ENCODE peak calls at places on chromosomes 7 and 10, in nine cellular contexts. G is GM23338, T is GM23248, I is HCT116, P is PC-3, F is neural progenitor cell, H is MM.1S, V is OCI-LY7, O is SK-N-SH. S is an unnamed sample.

GRCh38 chr10:3624367-3624766 is 160.6 kb downstream of the KLF6 start:
- DNase-seq in V (peak; percentile 52), F (no peak), I (no peak), T (peak; percentile 69), G (peak; percentile 34), O (no peak), P (peak; percentile 6), H (no peak), S (no peak)

GRCh38 chr10:29067161-29067560 is 221.7 kb upstream of the LYZL1 start:
- DNase-seq in P (no peak), T (peak; percentile 10), H (no peak), O (no peak), I (no peak), V (no peak), F (no peak), G (no peak), S (no peak)

GRCh38 chr10:124180947-124181549 is 87.7 kb upstream of the CHST15 start:
- DNase-seq in T (no peak), O (no peak), P (peak; percentile 47), H (no peak), I (no peak), G (no peak), V (no peak), F (no peak), S (no peak)

GRCh38 chr10:20091698-20092097 is 275.5 kb downstream of the PLXDC2 start:
- DNase-seq in G (no peak), O (no peak), H (no peak), P (no peak), I (no peak), F (no peak), V (no peak), T (no peak), S (no peak)

GRCh38 chr7:155206286-155207020 is 91.2 kb upstream of the INSIG1 start:
- DNase-seq in I (no peak), H (peak; percentile 52), T (peak; percentile 97), O (no peak), F (no peak), G (no peak), P (peak; percentile 69), V (peak; percentile 86), S (no peak)

GRCh38 chr7:34928052-34928451 is 109.2 kb downstream of the DPY19L1 start:
- DNase-seq in P (peak; percentile 53), G (peak; percentile 93), O (peak; percentile 16), V (peak; percentile 59), F (peak; percentile 82), T (peak; percentile 28), I (peak; percentile 31), H (peak; percentile 89), S (peak; percentile 46)

GRCh38 chr10:68271104-68271882 is 39.4 kb upstream of the ATOH7 start:
- DNase-seq in I (no peak), F (peak; percentile 81), H (no peak), V (no peak), P (no peak), T (no peak), G (peak; percentile 21), O (no peak), S (peak; percentile 39)

GRCh38 chr10:124566981-124567835 is 105.6 kb downstream of the LHPP start:
- DNase-seq in H (no peak), T (no peak), O (no peak), G (no peak), V (no peak), F (no peak), I (no peak), P (no peak), S (no peak)

GRCh38 chr7:65746398-65746669 is 126.5 kb upstream of the VKORC1L1 start:
- DNase-seq in P (peak; percentile 6), I (no peak), V (no peak), O (no peak), F (no peak), G (no peak), T (peak; percentile 65), H (no peak), S (no peak)

GRCh38 chr7:2225336-2225735 is 7.4 kb downstream of the MAD1L1 start:
- DNase-seq in F (no peak), V (no peak), I (no peak), P (peak; percentile 92), H (no peak), T (no peak), G (no peak), O (no peak), S (no peak)

GRCh38 chr7:70919491-70920073 is 212.4 kb upstream of the GALNT17 start:
- DNase-seq in G (no peak), T (no peak), H (no peak), I (no peak), P (no peak), O (no peak), V (no peak), F (no peak), S (peak; percentile 55)

GRCh38 chr10:26507441-26507840 is 69.3 kb downstream of the APBB1IP start:
- DNase-seq in F (no peak), V (no peak), G (no peak), I (no peak), P (no peak), O (no peak), T (peak; percentile 32), H (no peak), S (no peak)

GRCh38 chr10:5861269-5862031 is 28.2 kb downstream of the ANKRD16 start:
- DNase-seq in H (no peak), V (no peak), O (no peak), F (no peak), I (peak; percentile 78), G (no peak), T (peak; percentile 93), P (peak; percentile 76), S (peak; percentile 48)

GRCh38 chr10:113052076-113052830 is 102.2 kb downstream of the TCF7L2 start:
- DNase-seq in V (no peak), H (no peak), F (no peak), G (no peak), O (no peak), I (no peak), P (peak; percentile 14), T (peak; percentile 54), S (no peak)

GRCh38 chr7:15015545-15016314 is 113.2 kb upstream of the DGKB start:
- DNase-seq in I (peak; percentile 87), F (peak; percentile 80), G (peak; percentile 91), O (peak; percentile 49), H (peak; percentile 80), V (peak; percentile 35), T (peak; percentile 75), P (peak; percentile 90), S (peak; percentile 91)

GRCh38 chr7:129728875-129729467 is 117.5 kb downstream of the NRF1 start:
- DNase-seq in I (no peak), P (no peak), O (no peak), H (no peak), T (no peak), G (no peak), F (no peak), V (no peak), S (no peak)

GRCh38 chr7:150846291-150847115 is 5.8 kb upstream of the AOC1 start:
- DNase-seq in F (no peak), V (no peak), H (no peak), T (no peak), O (no peak), I (no peak), P (no peak), G (no peak), S (no peak)

GRCh38 chr7:150848111-150848510 is 4.2 kb upstream of the AOC1 start:
- DNase-seq in H (no peak), G (no peak), P (no peak), O (no peak), V (no peak), I (no peak), T (no peak), F (no peak), S (no peak)

GRCh38 chr7:150848561-150849115 is 3.7 kb upstream of the AOC1 start:
- DNase-seq in T (no peak), V (no peak), H (no peak), F (no peak), O (no peak), G (no peak), P (no peak), I (no peak), S (no peak)

GRCh38 chr7:150849204-150849775 is 3.0 kb upstream of the AOC1 start:
- DNase-seq in F (no peak), V (no peak), G (no peak), H (no peak), P (no peak), I (no peak), T (no peak), O (no peak), S (no peak)

GRCh38 chr7:150847536-150847935 is 4.8 kb upstream of the AOC1 start:
- DNase-seq in I (no peak), O (no peak), P (no peak), H (no peak), T (no peak), G (no peak), V (no peak), F (no peak), S (no peak)
- H3K4me2 ChIP-seq in I (no peak overlapping the region), O (no peak overlapping the region), P (no peak overlapping the region), H (no peak overlapping the region), T (no peak overlapping the region), G (no peak overlapping the region), V (no peak overlapping the region), F (no peak overlapping the region), S (no peak overlapping the region)

GRCh38 chr7:27808626-27809025 is 68.7 kb downstream of the TAX1BP1 start:
- DNase-seq in F (no peak), I (no peak), T (peak; percentile 86), O (no peak), G (no peak), H (no peak), V (no peak), P (peak; percentile 28), S (no peak)
- TF ChIP-seq EZH2phosphoT487 in F (no peak), I (no peak), T (no peak), O (no peak), G (no peak), H (no peak), V (no peak), P (no peak), S (no peak)

DNA sequence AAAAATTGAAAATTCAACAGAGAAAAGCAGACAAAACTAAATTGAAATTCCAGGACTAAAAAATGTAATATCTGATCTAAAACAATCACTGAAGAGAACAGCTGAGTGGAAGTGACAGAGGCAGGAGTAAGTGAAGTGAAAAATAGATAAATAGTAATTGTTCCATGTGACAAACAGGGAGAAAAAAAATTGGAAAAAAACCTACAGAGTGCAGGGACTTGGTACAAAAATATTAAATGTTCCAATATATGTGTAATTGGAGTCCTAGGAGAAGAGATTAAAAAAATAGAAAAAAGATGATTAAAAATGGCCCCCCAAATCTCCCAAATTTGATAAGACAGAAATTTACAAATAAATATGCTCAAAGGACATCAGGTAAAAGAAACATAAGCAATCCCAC is 63.4 kb upstream of the NAMPT start:
- DNase-seq in O (no peak), P (no peak), F (no peak), V (no peak), G (no peak), H (no peak), T (no peak), I (no peak), S (no peak)
- H3K4me1 ChIP-seq in O (peaks cover 19% of the 10 kb centered on the region), P (peaks cover 28% of the 10 kb centered on the region), F (no peaks in the 10 kb centered on the region), V (no peaks in the 10 kb centered on the region), G (no peaks in the 10 kb centered on the region), H (peaks cover 40% of the 10 kb centered on the region), T (peaks cover 17% of the 10 kb centered on the region), I (peaks cover 18% of the 10 kb centered on the region), S (no peaks in the 10 kb centered on the region)

GRCh38 chr10:32929634-32930033 is 28.4 kb downstream of the ITGB1 start:
- DNase-seq in I (no peak), T (no peak), G (no peak), H (no peak), P (peak; percentile 71), F (no peak), V (no peak), O (no peak), S (no peak)
- H3K4me2 ChIP-seq in I (no peak overlapping the region), T (no peak overlapping the region), G (no peak overlapping the region), H (no peak overlapping the region), P (no peak overlapping the region), F (no peak overlapping the region), V (no peak overlapping the region), O (no peak overlapping the region), S (no peak overlapping the region)

GRCh38 chr7:44065431-44066110 is at the start of gene PGAM2:
- DNase-seq in O (peak; percentile 72), G (peak; percentile 67), F (peak; percentile 82), T (peak; percentile 30), I (no peak), V (no peak), P (no peak), H (no peak), S (no peak)
- TF ChIP-seq EZH2phosphoT487 in O (no peak), G (no peak), F (no peak), T (no peak), I (no peak), V (no peak), P (no peak), H (no peak), S (no peak)

S was measured in hepatocyte.